ENCODE peak calls at places on chromosomes 3 and 15, in ten cellular contexts. One of them, this sample, is unnamed.

GRCh38 chr15:77295446-77295845 is 124.5 kb downstream of the PEAK1 start:
- DNase-seq in breast epithelium: no peak
- DNase-seq in heart right ventricle: no peak
- DNase-seq in psoas muscle: no peak
- DNase-seq in ascending aorta: no peak
- DNase-seq in endothelial cell of umbilical vein: no peak
- DNase-seq in astrocyte: peak; percentile 79
- DNase-seq in heart left ventricle: no peak
- DNase-seq in RWPE2: no peak
- DNase-seq in cardiac muscle cell: no peak
- DNase-seq in this sample: no peak

GRCh38 chr3:35954365-35954764 is 315.0 kb downstream of the ARPP21 start:
- DNase-seq in psoas muscle: no peak
- DNase-seq in breast epithelium: no peak
- DNase-seq in astrocyte: no peak
- DNase-seq in endothelial cell of umbilical vein: no peak
- DNase-seq in heart left ventricle: no peak
- DNase-seq in cardiac muscle cell: peak; percentile 73
- DNase-seq in RWPE2: no peak
- DNase-seq in heart right ventricle: no peak
- DNase-seq in ascending aorta: no peak
- DNase-seq in this sample: no peak

GRCh38 chr15:37789881-37790280 is 144.6 kb upstream of the TMCO5A start:
- DNase-seq in ascending aorta: no peak
- DNase-seq in endothelial cell of umbilical vein: peak; percentile 43
- DNase-seq in heart left ventricle: no peak
- DNase-seq in breast epithelium: no peak
- DNase-seq in astrocyte: peak; percentile 86
- DNase-seq in cardiac muscle cell: no peak
- DNase-seq in heart right ventricle: no peak
- DNase-seq in RWPE2: no peak
- DNase-seq in psoas muscle: no peak
- DNase-seq in this sample: no peak

GRCh38 chr3:107796786-107797185 is 274.0 kb downstream of the BBX start:
- DNase-seq in psoas muscle: no peak
- DNase-seq in endothelial cell of umbilical vein: peak; percentile 28
- DNase-seq in astrocyte: peak; percentile 95
- DNase-seq in RWPE2: no peak
- DNase-seq in ascending aorta: no peak
- DNase-seq in cardiac muscle cell: no peak
- DNase-seq in heart right ventricle: no peak
- DNase-seq in heart left ventricle: no peak
- DNase-seq in breast epithelium: no peak
- DNase-seq in this sample: no peak

GRCh38 chr3:192675958-192676649 is 51.2 kb downstream of the FGF12 start:
- DNase-seq in heart left ventricle: no peak
- DNase-seq in psoas muscle: no peak
- DNase-seq in cardiac muscle cell: no peak
- DNase-seq in ascending aorta: no peak
- DNase-seq in endothelial cell of umbilical vein: no peak
- DNase-seq in breast epithelium: no peak
- DNase-seq in heart right ventricle: no peak
- DNase-seq in astrocyte: no peak
- DNase-seq in RWPE2: no peak
- DNase-seq in this sample: no peak

GRCh38 chr15:57220220-57220619 is 156.1 kb upstream of the CGNL1 start:
- DNase-seq in heart right ventricle: no peak
- DNase-seq in psoas muscle: no peak
- DNase-seq in astrocyte: peak; percentile 71
- DNase-seq in endothelial cell of umbilical vein: peak; percentile 44
- DNase-seq in heart left ventricle: no peak
- DNase-seq in ascending aorta: no peak
- DNase-seq in RWPE2: no peak
- DNase-seq in cardiac muscle cell: no peak
- DNase-seq in breast epithelium: no peak
- DNase-seq in this sample: no peak

GRCh38 chr15:81608309-81608829 is 234.4 kb upstream of the TMC3 start:
- DNase-seq in astrocyte: no peak
- DNase-seq in breast epithelium: no peak
- DNase-seq in psoas muscle: no peak
- DNase-seq in endothelial cell of umbilical vein: no peak
- DNase-seq in cardiac muscle cell: no peak
- DNase-seq in RWPE2: no peak
- DNase-seq in heart right ventricle: no peak
- DNase-seq in ascending aorta: no peak
- DNase-seq in heart left ventricle: no peak
- DNase-seq in this sample: no peak

GRCh38 chr3:125334675-125335560 is 40.2 kb downstream of the ZNF148 start:
- DNase-seq in breast epithelium: no peak
- DNase-seq in endothelial cell of umbilical vein: peak; percentile 61
- DNase-seq in ascending aorta: no peak
- DNase-seq in heart left ventricle: no peak
- DNase-seq in psoas muscle: no peak
- DNase-seq in astrocyte: no peak
- DNase-seq in cardiac muscle cell: no peak
- DNase-seq in RWPE2: no peak
- DNase-seq in heart right ventricle: no peak
- DNase-seq in this sample: no peak

GRCh38 chr15:47708116-47708515 is 9.2 kb upstream of the SEMA6D start:
- DNase-seq in breast epithelium: no peak
- DNase-seq in ascending aorta: no peak
- DNase-seq in astrocyte: no peak
- DNase-seq in cardiac muscle cell: no peak
- DNase-seq in endothelial cell of umbilical vein: peak; percentile 57
- DNase-seq in heart right ventricle: no peak
- DNase-seq in RWPE2: no peak
- DNase-seq in heart left ventricle: no peak
- DNase-seq in psoas muscle: no peak
- DNase-seq in this sample: no peak

GRCh38 chr3:11459147-11459837 is 184.4 kb downstream of the VGLL4 start:
- DNase-seq in astrocyte: peak; percentile 64
- DNase-seq in heart left ventricle: no peak
- DNase-seq in RWPE2: no peak
- DNase-seq in endothelial cell of umbilical vein: peak; percentile 47
- DNase-seq in heart right ventricle: no peak
- DNase-seq in ascending aorta: no peak
- DNase-seq in breast epithelium: no peak
- DNase-seq in cardiac muscle cell: no peak
- DNase-seq in psoas muscle: no peak
- DNase-seq in this sample: no peak

GRCh38 chr15:77352932-77353331 is 67.0 kb downstream of the PEAK1 start:
- DNase-seq in psoas muscle: no peak
- DNase-seq in heart right ventricle: no peak
- DNase-seq in endothelial cell of umbilical vein: no peak
- DNase-seq in cardiac muscle cell: no peak
- DNase-seq in ascending aorta: no peak
- DNase-seq in breast epithelium: no peak
- DNase-seq in RWPE2: no peak
- DNase-seq in heart left ventricle: no peak
- DNase-seq in astrocyte: no peak
- DNase-seq in this sample: no peak

GRCh38 chr3:66898155-66898554 is 100.0 kb upstream of the KBTBD8 start:
- DNase-seq in psoas muscle: no peak
- DNase-seq in breast epithelium: no peak
- DNase-seq in astrocyte: no peak
- DNase-seq in heart right ventricle: no peak
- DNase-seq in RWPE2: no peak
- DNase-seq in endothelial cell of umbilical vein: no peak
- DNase-seq in cardiac muscle cell: no peak
- DNase-seq in heart left ventricle: no peak
- DNase-seq in ascending aorta: no peak
- DNase-seq in this sample: no peak

GRCh38 chr3:187012609-187013051 is 82.3 kb downstream of the ST6GAL1 start:
- DNase-seq in breast epithelium: no peak
- DNase-seq in psoas muscle: no peak
- DNase-seq in endothelial cell of umbilical vein: peak; percentile 95
- DNase-seq in cardiac muscle cell: no peak
- DNase-seq in astrocyte: no peak
- DNase-seq in heart left ventricle: peak; percentile 51
- DNase-seq in heart right ventricle: peak; percentile 27
- DNase-seq in RWPE2: no peak
- DNase-seq in ascending aorta: no peak
- DNase-seq in this sample: no peak

GRCh38 chr3:150699068-150699635 is 4.6 kb downstream of the ERICH6 start:
- DNase-seq in endothelial cell of umbilical vein: peak; percentile 10
- DNase-seq in astrocyte: peak; percentile 22
- DNase-seq in heart left ventricle: no peak
- DNase-seq in RWPE2: no peak
- DNase-seq in ascending aorta: no peak
- DNase-seq in breast epithelium: no peak
- DNase-seq in cardiac muscle cell: no peak
- DNase-seq in heart right ventricle: no peak
- DNase-seq in psoas muscle: no peak
- DNase-seq in this sample: no peak

DNA sequence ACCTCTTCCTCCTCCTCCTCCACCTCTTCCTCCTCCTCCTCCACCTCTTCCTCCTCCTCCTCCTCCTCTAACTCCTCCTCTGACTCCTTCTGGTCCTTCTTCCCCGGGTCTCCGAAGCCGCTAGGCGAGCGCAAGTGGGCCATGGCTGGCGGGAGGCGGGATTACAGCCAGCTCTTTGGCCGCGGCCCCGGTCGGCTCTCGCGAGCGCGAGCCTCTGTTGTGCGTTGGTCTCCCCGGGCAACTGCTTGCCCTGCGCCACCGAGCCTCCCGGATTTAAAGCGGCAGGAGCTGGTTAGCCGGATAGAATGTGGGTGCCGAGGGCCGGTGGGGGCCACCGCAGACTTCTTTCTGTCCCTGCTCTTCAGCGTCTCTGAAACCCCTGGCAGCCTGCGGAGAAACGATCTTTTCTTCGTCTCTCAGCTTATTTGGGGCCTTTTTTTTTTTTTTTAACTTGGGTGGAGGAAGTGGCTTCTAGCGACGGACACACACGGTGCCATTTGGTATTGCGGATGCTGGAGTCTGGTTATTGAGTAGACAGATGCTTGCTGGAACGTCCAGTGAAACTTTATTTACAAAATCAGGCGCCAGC is at the start of gene ERICH6:
- DNase-seq in cardiac muscle cell: peak; percentile 93
- DNase-seq in breast epithelium: peak; percentile 92
- DNase-seq in heart right ventricle: peak; percentile 93
- DNase-seq in ascending aorta: peak; percentile 67
- DNase-seq in psoas muscle: peak; percentile 95
- DNase-seq in RWPE2: peak; percentile 89
- DNase-seq in astrocyte: peak; percentile 75
- DNase-seq in heart left ventricle: peak; percentile 95
- DNase-seq in endothelial cell of umbilical vein: peak; percentile 90
- DNase-seq in this sample: peak; percentile 90
- TF ChIP-seq CTCF in cardiac muscle cell: peak; percentile 10
- TF ChIP-seq CTCF in breast epithelium: peak; percentile 8
- TF ChIP-seq CTCF in heart right ventricle: no peak
- TF ChIP-seq CTCF in ascending aorta: peak; percentile 7
- TF ChIP-seq CTCF in psoas muscle: no peak
- TF ChIP-seq CTCF in RWPE2: no peak
- TF ChIP-seq CTCF in astrocyte: no peak
- TF ChIP-seq CTCF in heart left ventricle: no peak
- TF ChIP-seq CTCF in endothelial cell of umbilical vein: peak; percentile 12
- TF ChIP-seq CTCF in this sample: no peak

DNA sequence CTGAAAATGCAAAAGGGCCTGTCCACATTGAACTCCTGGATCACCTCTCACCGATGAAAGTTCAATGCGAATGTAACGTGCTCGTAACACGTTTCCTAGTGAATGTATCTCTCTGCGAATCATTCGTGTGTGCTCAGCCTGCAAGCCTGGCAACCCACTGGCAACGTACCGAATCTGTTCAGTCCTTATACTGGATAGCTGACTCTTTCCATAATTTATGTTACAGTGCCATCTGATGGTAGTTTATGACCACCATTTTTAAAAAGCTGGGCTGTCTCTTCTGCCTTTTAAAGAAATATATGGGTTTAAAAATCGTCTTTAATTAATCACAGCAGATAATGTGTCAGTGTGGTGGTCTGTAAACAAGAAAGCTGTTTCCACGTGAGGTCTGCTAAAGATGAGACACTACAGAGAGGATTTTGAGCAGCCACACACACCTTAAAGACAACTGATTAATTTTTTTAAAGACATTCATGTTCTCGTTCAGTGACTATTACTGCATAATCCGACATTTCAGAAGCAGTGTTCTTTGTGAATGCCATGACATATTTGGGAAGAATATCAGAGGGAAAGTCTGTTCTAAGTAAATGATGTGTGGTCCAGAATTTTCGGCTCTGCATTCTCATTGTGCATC is 69.4 kb upstream of the FOXP1 start:
- DNase-seq in cardiac muscle cell: peak; percentile 50
- DNase-seq in heart left ventricle: peak; percentile 48
- DNase-seq in astrocyte: peak; percentile 58
- DNase-seq in heart right ventricle: no peak
- DNase-seq in breast epithelium: no peak
- DNase-seq in ascending aorta: no peak
- DNase-seq in RWPE2: no peak
- DNase-seq in psoas muscle: no peak
- DNase-seq in endothelial cell of umbilical vein: peak; percentile 78
- DNase-seq in this sample: peak; percentile 54
- H3K4me3 ChIP-seq in cardiac muscle cell: no peak overlapping the region
- H3K4me3 ChIP-seq in heart left ventricle: no peak overlapping the region
- H3K4me3 ChIP-seq in astrocyte: no peak overlapping the region
- H3K4me3 ChIP-seq in heart right ventricle: no peak overlapping the region
- H3K4me3 ChIP-seq in breast epithelium: no peak overlapping the region
- H3K4me3 ChIP-seq in ascending aorta: peak overlapping the region; percentile 42
- H3K4me3 ChIP-seq in RWPE2: no peak overlapping the region
- H3K4me3 ChIP-seq in psoas muscle: no peak overlapping the region
- H3K4me3 ChIP-seq in endothelial cell of umbilical vein: no peak overlapping the region
- H3K4me3 ChIP-seq in this sample: peak overlapping the region; percentile 3

DNA sequence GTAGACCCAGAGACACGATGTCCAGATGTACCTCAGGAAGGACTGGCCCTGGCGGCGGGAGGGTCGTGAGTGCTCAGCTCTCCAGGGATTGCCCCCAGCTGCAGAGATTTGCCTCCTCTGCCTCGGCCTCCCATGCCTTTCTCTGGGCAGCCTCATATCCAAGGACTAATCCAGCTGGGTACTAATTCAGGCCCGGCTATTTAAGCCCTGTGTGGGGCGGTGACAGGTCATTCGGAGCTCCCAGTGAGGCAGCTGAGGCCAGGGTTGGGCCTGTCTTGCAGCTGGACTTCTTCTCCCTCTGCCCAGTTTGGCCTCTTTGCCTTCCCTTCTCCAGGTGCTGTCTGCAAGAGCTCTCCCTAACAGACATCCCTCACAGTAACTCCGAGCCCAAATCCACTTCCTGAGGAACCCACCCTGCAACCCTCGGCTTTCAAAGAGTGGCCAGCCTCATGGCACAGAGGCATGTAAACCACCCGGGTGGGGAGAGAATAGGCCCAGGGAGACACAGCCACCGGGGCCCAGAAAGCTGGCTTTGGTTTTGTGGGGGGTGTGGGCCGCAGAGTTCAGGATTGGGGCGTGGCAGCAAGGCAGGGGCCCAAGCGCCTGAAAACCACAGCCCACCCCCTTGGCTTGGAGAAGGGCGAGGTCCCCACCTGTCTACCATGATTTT is 85.8 kb downstream of the PPCDC start:
- DNase-seq in cardiac muscle cell: no peak
- DNase-seq in heart right ventricle: no peak
- DNase-seq in astrocyte: no peak
- DNase-seq in ascending aorta: no peak
- DNase-seq in endothelial cell of umbilical vein: no peak
- DNase-seq in RWPE2: no peak
- DNase-seq in psoas muscle: no peak
- DNase-seq in breast epithelium: no peak
- DNase-seq in heart left ventricle: no peak
- DNase-seq in this sample: no peak
- H3K27me3 ChIP-seq in cardiac muscle cell: no peaks in the 10 kb centered on the region
- H3K27me3 ChIP-seq in heart right ventricle: no peaks in the 10 kb centered on the region
- H3K27me3 ChIP-seq in astrocyte: no peaks in the 10 kb centered on the region
- H3K27me3 ChIP-seq in ascending aorta: no peaks in the 10 kb centered on the region
- H3K27me3 ChIP-seq in endothelial cell of umbilical vein: no peaks in the 10 kb centered on the region
- H3K27me3 ChIP-seq in RWPE2: no peaks in the 10 kb centered on the region
- H3K27me3 ChIP-seq in psoas muscle: no peaks in the 10 kb centered on the region
- H3K27me3 ChIP-seq in breast epithelium: no peaks in the 10 kb centered on the region
- H3K27me3 ChIP-seq in heart left ventricle: no peaks in the 10 kb centered on the region
- H3K27me3 ChIP-seq in this sample: no peaks in the 10 kb centered on the region

GRCh38 chr3:176577462-176577861 is 619.8 kb downstream of the TBL1XR1 start:
- DNase-seq in heart left ventricle: no peak
- DNase-seq in psoas muscle: no peak
- DNase-seq in RWPE2: no peak
- DNase-seq in ascending aorta: no peak
- DNase-seq in endothelial cell of umbilical vein: no peak
- DNase-seq in cardiac muscle cell: no peak
- DNase-seq in astrocyte: no peak
- DNase-seq in breast epithelium: no peak
- DNase-seq in heart right ventricle: no peak
- DNase-seq in this sample: no peak
- TF ChIP-seq CTCF in heart left ventricle: no peak
- TF ChIP-seq CTCF in psoas muscle: no peak
- TF ChIP-seq CTCF in RWPE2: no peak
- TF ChIP-seq CTCF in ascending aorta: no peak
- TF ChIP-seq CTCF in endothelial cell of umbilical vein: no peak
- TF ChIP-seq CTCF in cardiac muscle cell: no peak
- TF ChIP-seq CTCF in astrocyte: no peak
- TF ChIP-seq CTCF in breast epithelium: no peak
- TF ChIP-seq CTCF in heart right ventricle: no peak
- TF ChIP-seq CTCF in this sample: no peak